ENCODE peak calls at places on chromosomes 12 and 14, in six cellular contexts. T is fibroblast of lung; S is right cardiac atrium; N is stimulated activated CD4-positive, alpha-beta T cell treated with anti-CD3 and anti-CD28 coated beads, Interleukin-2, amount 100 ng/mL, for 48 hours; Y is stimulated activated CD8-positive, alpha-beta memory T cell treated with anti-CD3 and anti-CD28 coated beads, Interleukin-4, amount 100 ng/mL, for 1 hour; W is amniotic stem cell. Z is an unnamed sample.

GRCh38 chr12:99059824-99060526 is 414.9 kb downstream of the APAF1 start:
- DNase-seq in S (peak), T (peak), N (no peak), Y (no peak), W (peak), Z (no peak)

GRCh38 chr12:30859226-30859625 is 67.3 kb upstream of the TSPAN11 start:
- DNase-seq in S (no peak), T (no peak), Y (no peak), N (no peak), W (no peak), Z (no peak)

GRCh38 chr12:117032593-117033381 is 66.4 kb downstream of the TESC start:
- DNase-seq in W (no peak), Y (no peak), N (no peak), T (no peak), S (peak), Z (no peak)

GRCh38 chr12:57148469-57149308 is 1.3 kb upstream of the LRP1-AS start:
- DNase-seq in T (peak), Y (no peak), W (no peak), N (no peak), S (peak), Z (no peak)

GRCh38 chr14:70873627-70874026 is 33.6 kb upstream of the PCNX1 start:
- DNase-seq in T (no peak), S (no peak), Y (peak), N (no peak), W (no peak), Z (no peak)

GRCh38 chr12:3964404-3964803 is 91.2 kb upstream of the PARP11 start:
- DNase-seq in W (no peak), Y (no peak), T (no peak), S (no peak), N (no peak), Z (peak)

GRCh38 chr12:64229796-64230195 is 7.7 kb upstream of the KICS2 start:
- DNase-seq in T (no peak), Y (no peak), N (no peak), W (no peak), S (no peak), Z (no peak)

GRCh38 chr14:53608369-53608768 is 348.3 kb downstream of the BMP4 start:
- DNase-seq in S (no peak), Y (no peak), T (no peak), W (no peak), N (no peak), Z (no peak)

GRCh38 chr12:76569685-76570604 is 10.4 kb upstream of the OSBPL8 start:
- DNase-seq in T (no peak), Y (no peak), S (no peak), W (no peak), N (no peak), Z (no peak)

GRCh38 chr12:94141892-94142291 is 6.5 kb upstream of the PLXNC1 start:
- DNase-seq in N (no peak), W (no peak), S (no peak), Y (no peak), T (no peak), Z (no peak)

GRCh38 chr12:22733756-22734155 is 108.8 kb downstream of the ETNK1 start:
- DNase-seq in W (no peak), Y (no peak), T (no peak), S (no peak), N (no peak), Z (no peak)

GRCh38 chr12:103841690-103842584 is 903 bp upstream of the NT5DC3 start:
- DNase-seq in T (peak), S (peak), W (peak), N (peak), Y (peak), Z (peak)

GRCh38 chr12:42031847-42032564 is 112.7 kb downstream of the GXYLT1 start:
- DNase-seq in Y (no peak), N (no peak), S (no peak), W (no peak), T (no peak), Z (no peak)

GRCh38 chr12:90027041-90027440 is 318.4 kb upstream of the ATP2B1 start:
- DNase-seq in T (no peak), Y (no peak), N (no peak), W (no peak), S (no peak), Z (no peak)

GRCh38 chr12:76206677-76207072 is 122.2 kb upstream of the NAP1L1 start:
- DNase-seq in Y (no peak), T (no peak), S (no peak), N (no peak), W (no peak), Z (no peak)

GRCh38 chr12:120453977-120454376 is 7.7 kb downstream of the GATC start:
- DNase-seq in Y (no peak), W (no peak), S (no peak), T (peak), N (no peak), Z (no peak)

GRCh38 chr12:46679754-46680153 is 146.0 kb downstream of the SLC38A4 start:
- DNase-seq in S (no peak), N (no peak), W (no peak), T (no peak), Y (no peak), Z (no peak)

GRCh38 chr12:54369597-54370217 is 5.4 kb upstream of the GPR84 start:
- DNase-seq in W (no peak), S (peak), T (no peak), Y (no peak), N (no peak), Z (no peak)

GRCh38 chr14:73753043-73753886 is 39.1 kb upstream of the PNMA1 start:
- DNase-seq in W (no peak), Y (no peak), N (no peak), T (no peak), S (peak), Z (no peak)

GRCh38 chr14:56660677-56661389 is 81.2 kb downstream of the TMEM260 start:
- DNase-seq in Y (no peak), S (no peak), T (no peak), N (no peak), W (no peak), Z (no peak)

GRCh38 chr12:1500095-1500801 is 94.1 kb downstream of the FBXL14 start:
- DNase-seq in N (no peak), T (peak), Y (no peak), W (no peak), S (peak), Z (no peak)

GRCh38 chr12:19411234-19412221 is 27.8 kb upstream of the AEBP2 start:
- DNase-seq in Y (no peak), W (no peak), S (no peak), N (no peak), T (no peak), Z (no peak)

GRCh38 chr12:3214508-3215365 is 137.6 kb downstream of the TSPAN9 start:
- DNase-seq in S (no peak), T (no peak), Y (no peak), W (no peak), N (no peak), Z (no peak)

GRCh38 chr12:75120202-75120774 is 89.4 kb downstream of the KCNC2 start:
- DNase-seq in T (no peak), W (no peak), S (no peak), Y (no peak), N (no peak), Z (no peak)

GRCh38 chr12:107515446-107515958 is 170.1 kb upstream of the PWP1 start:
- DNase-seq in S (peak), N (peak), W (peak), Y (peak), T (peak), Z (no peak)

GRCh38 chr14:62269204-62269603 is 507.0 kb downstream of the SNAPC1 start:
- DNase-seq in T (peak), W (no peak), S (no peak), N (no peak), Y (no peak), Z (no peak)

GRCh38 chr12:104852102-104852501 is 106.0 kb downstream of the SLC41A2 start:
- DNase-seq in N (no peak), Y (no peak), S (no peak), W (no peak), T (no peak), Z (no peak)

GRCh38 chr12:47346251-47347019 is 266.7 kb upstream of the AMIGO2 start:
- DNase-seq in Y (no peak), T (no peak), N (no peak), S (no peak), W (no peak), Z (no peak)